ENCODE peak calls at places on chromosomes 1 and 21, in ten cellular contexts. A, H, Q, W, P, D, M, U, Z and C are unnamed samples.

GRCh38 chr1:7408771-7409150 is 362.3 kb upstream of the VAMP3 start:
- DNase-seq in Z (peak; percentile 1), M (no peak), A (no peak), W (no peak), U (no peak), P (no peak), H (no peak), Q (no peak), D (no peak), C (no peak)

GRCh38 chr1:75134656-75134938 is 409 bp downstream of the LHX8 start:
- DNase-seq in W (no peak), D (no peak), Z (no peak), M (no peak), H (no peak), Q (no peak), U (no peak), P (no peak), A (no peak), C (no peak)

GRCh38 chr1:94755675-94756074 is 64.5 kb upstream of the SLC44A3 start:
- DNase-seq in W (no peak), Z (no peak), Q (peak; percentile 97), M (no peak), H (no peak), D (no peak), A (peak; percentile 99), P (peak; percentile 78), U (no peak), C (no peak)

GRCh38 chr1:93347319-93347899 is 1.7 kb downstream of the DR1 start:
- DNase-seq in U (no peak), M (no peak), W (no peak), Z (no peak), D (no peak), H (no peak), P (no peak), A (no peak), Q (no peak), C (no peak)

GRCh38 chr21:36750579-36750959 is 51.7 kb downstream of the SIM2 start:
- DNase-seq in Z (no peak), H (no peak), A (no peak), M (no peak), D (no peak), P (no peak), U (no peak), Q (no peak), W (no peak), C (no peak)

GRCh38 chr1:246068113-246068512 is 439.0 kb downstream of the SMYD3 start:
- DNase-seq in D (no peak), A (no peak), Z (no peak), M (no peak), W (no peak), H (no peak), Q (no peak), P (no peak), U (no peak), C (no peak)

GRCh38 chr1:23530089-23530749 is 814 bp downstream of the E2F2 start:
- DNase-seq in Z (no peak), Q (no peak), U (no peak), M (peak; percentile 75), W (no peak), H (peak; percentile 16), P (no peak), A (no peak), D (no peak), C (no peak)

GRCh38 chr1:49199564-49199963 is 422.9 kb upstream of the BEND5 start:
- DNase-seq in P (no peak), Z (no peak), H (no peak), W (no peak), D (no peak), U (no peak), M (no peak), Q (no peak), A (no peak), C (no peak)

GRCh38 chr1:24932284-24932683 is 2.2 kb upstream of the RUNX3 start:
- DNase-seq in D (peak; percentile 29), U (peak; percentile 33), Z (no peak), H (peak; percentile 86), Q (peak; percentile 25), M (peak; percentile 76), A (no peak), W (no peak), P (peak; percentile 77), C (no peak)

GRCh38 chr1:52281518-52281917 is 84.5 kb downstream of the CC2D1B start:
- DNase-seq in W (no peak), P (no peak), D (no peak), H (no peak), Z (no peak), A (peak; percentile 82), M (no peak), U (no peak), Q (peak; percentile 71), C (no peak)

GRCh38 chr1:11704691-11705475 is 13.4 kb downstream of the DRAXIN start:
- DNase-seq in A (no peak), Z (no peak), Q (no peak), W (no peak), P (no peak), D (no peak), U (no peak), H (no peak), M (no peak), C (no peak)

GRCh38 chr1:11707621-11708276 is 16.2 kb downstream of the DRAXIN start:
- DNase-seq in M (no peak), Q (no peak), Z (peak; percentile 69), W (no peak), U (no peak), D (peak; percentile 52), A (no peak), P (peak; percentile 51), H (no peak), C (no peak)

GRCh38 chr1:11704226-11704619 is 12.7 kb downstream of the DRAXIN start:
- DNase-seq in H (peak; percentile 84), U (no peak), M (no peak), A (no peak), P (no peak), D (no peak), W (no peak), Q (no peak), Z (no peak), C (no peak)

GRCh38 chr1:11708554-11709350 is 17.2 kb downstream of the DRAXIN start:
- DNase-seq in U (no peak), W (no peak), Z (no peak), Q (no peak), M (no peak), P (no peak), D (no peak), A (no peak), H (no peak), C (no peak)

DNA sequence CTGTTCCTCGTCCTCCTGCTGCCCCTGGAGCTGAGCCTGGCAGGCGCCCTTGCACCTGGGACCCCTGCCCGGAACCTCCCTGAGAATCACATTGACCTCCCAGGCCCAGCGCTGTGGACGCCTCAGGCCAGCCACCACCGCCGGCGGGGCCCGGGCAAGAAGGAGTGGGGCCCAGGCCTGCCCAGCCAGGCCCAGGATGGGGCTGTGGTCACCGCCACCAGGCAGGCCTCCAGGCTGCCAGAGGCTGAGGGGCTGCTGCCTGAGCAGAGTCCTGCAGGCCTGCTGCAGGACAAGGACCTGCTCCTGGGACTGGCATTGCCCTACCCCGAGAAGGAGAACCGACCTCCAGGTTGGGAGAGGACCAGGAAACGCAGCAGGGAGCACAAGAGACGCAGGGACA is 14.8 kb downstream of the DRAXIN start:
- DNase-seq in U (no peak), Q (no peak), D (no peak), Z (no peak), H (no peak), M (no peak), A (no peak), W (no peak), P (no peak), C (no peak)
- H3K36me3 ChIP-seq in U (no peaks in the 10 kb centered on the region), Q (no peaks in the 10 kb centered on the region), D (no peaks in the 10 kb centered on the region), Z (no peaks in the 10 kb centered on the region), H (no peaks in the 10 kb centered on the region), M (no peaks in the 10 kb centered on the region), A (no peaks in the 10 kb centered on the region), W (peaks cover 13% of the 10 kb centered on the region), P (no peaks in the 10 kb centered on the region), C (no peaks in the 10 kb centered on the region)

GRCh38 chr21:44064852-44065403 is 42.3 kb upstream of the PWP2 start:
- DNase-seq in A (no peak), Q (no peak), W (no peak), M (no peak), P (no peak), D (no peak), H (no peak), U (no peak), Z (no peak), C (no peak)

GRCh38 chr21:44065428-44065827 is 41.8 kb upstream of the PWP2 start:
- DNase-seq in D (peak; percentile 66), P (no peak), Q (peak; percentile 63), M (no peak), A (peak; percentile 57), H (no peak), U (peak; percentile 90), Z (no peak), W (no peak), C (no peak)

GRCh38 chr21:44070391-44070790 is 36.8 kb upstream of the PWP2 start:
- DNase-seq in D (no peak), W (no peak), M (no peak), Q (no peak), U (no peak), P (no peak), Z (no peak), A (no peak), H (no peak), C (no peak)

GRCh38 chr21:44066116-44066515 is 41.1 kb upstream of the PWP2 start:
- DNase-seq in D (no peak), W (no peak), A (no peak), H (no peak), M (no peak), Q (no peak), Z (no peak), P (no peak), U (no peak), C (no peak)

GRCh38 chr21:44067011-44067839 is 40.0 kb upstream of the PWP2 start:
- DNase-seq in Z (no peak), H (no peak), W (no peak), P (peak; percentile 45), U (no peak), D (no peak), A (no peak), Q (no peak), M (no peak), C (no peak)
- H3K36me3 ChIP-seq in Z (peaks cover 2% of the 10 kb centered on the region), H (no peaks in the 10 kb centered on the region), W (peaks cover 91% of the 10 kb centered on the region), P (no peaks in the 10 kb centered on the region), U (peaks cover 68% of the 10 kb centered on the region), D (peaks cover 22% of the 10 kb centered on the region), A (peaks cover 43% of the 10 kb centered on the region), Q (peaks cover 3% of the 10 kb centered on the region), M (peaks cover 35% of the 10 kb centered on the region), C (peaks cover 2% of the 10 kb centered on the region)

GRCh38 chr1:12572506-12572905 is 45.5 kb downstream of the DHRS3 start:
- DNase-seq in Z (no peak), D (no peak), A (no peak), W (no peak), U (no peak), M (no peak), Q (peak; percentile 87), H (no peak), P (no peak), C (no peak)
- H3K36me3 ChIP-seq in Z (peaks cover 6% of the 10 kb centered on the region), D (peaks cover 32% of the 10 kb centered on the region), A (peaks cover 40% of the 10 kb centered on the region), W (no peaks in the 10 kb centered on the region), U (peaks cover 71% of the 10 kb centered on the region), M (no peaks in the 10 kb centered on the region), Q (no peaks in the 10 kb centered on the region), H (no peaks in the 10 kb centered on the region), P (no peaks in the 10 kb centered on the region), C (peaks cover 1% of the 10 kb centered on the region)

DNA sequence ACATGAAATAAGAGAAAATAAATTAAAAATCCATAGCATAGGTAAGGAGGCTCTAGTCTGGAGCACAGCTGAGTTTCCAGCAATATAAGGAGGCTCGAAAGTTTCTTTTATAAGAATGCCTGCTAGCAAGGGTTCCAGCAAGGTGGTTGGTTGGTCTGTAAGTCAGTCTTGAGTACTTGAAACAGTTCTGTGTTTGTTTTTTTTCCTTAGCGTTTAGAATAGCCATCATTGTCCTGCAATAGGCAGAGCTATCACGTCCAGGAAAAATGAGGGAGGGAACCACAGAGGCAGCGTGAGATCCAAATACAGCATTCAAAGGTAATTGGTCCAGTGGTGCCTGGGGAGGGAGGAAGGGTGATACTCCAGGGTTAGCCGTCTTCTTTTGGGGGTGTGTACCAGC is 8.4 kb downstream of the UBE2Q1 start:
- DNase-seq in Q (no peak), D (no peak), A (no peak), U (no peak), P (no peak), M (no peak), H (no peak), W (no peak), Z (no peak), C (no peak)
- H3K36me3 ChIP-seq in Q (peaks cover 55% of the 10 kb centered on the region), D (peaks cover 31% of the 10 kb centered on the region), A (peaks cover 59% of the 10 kb centered on the region), U (peaks cover 62% of the 10 kb centered on the region), P (peaks cover 2% of the 10 kb centered on the region), M (peaks cover 48% of the 10 kb centered on the region), H (peaks cover 13% of the 10 kb centered on the region), W (peaks cover 71% of the 10 kb centered on the region), Z (peaks cover 22% of the 10 kb centered on the region), C (peaks cover 5% of the 10 kb centered on the region)